ENCODE peak calls at places on chromosomes 2 and 18, in eight cellular contexts. One of them, this sample, is unnamed.

GRCh38 chr18:25786778-25787177 is 303.6 kb downstream of the SS18 start:
- DNase-seq in activated CD4-positive, alpha-beta memory T cell treated with anti-CD3 and anti-CD28 coated beads, Interleukin-2, amount 10 ng/mL, durations not matched to agents 7 days and 5 days: no peak
- DNase-seq in effector memory CD8-positive, alpha-beta T cell: no peak
- DNase-seq in NCI-H1105 treated with DMSO at 0.1 percent for 48 hours: no peak
- DNase-seq in right lobe of liver: no peak
- DNase-seq in D341Med: no peak
- DNase-seq in thoracic aorta: no peak
- DNase-seq in EL: peak; percentile 95
- DNase-seq in this sample: no peak

GRCh38 chr2:218017211-218018053 is 14.6 kb upstream of the TNS1 start:
- DNase-seq in effector memory CD8-positive, alpha-beta T cell: no peak
- DNase-seq in D341Med: no peak
- DNase-seq in NCI-H1105 treated with DMSO at 0.1 percent for 48 hours: no peak
- DNase-seq in thoracic aorta: no peak
- DNase-seq in right lobe of liver: no peak
- DNase-seq in activated CD4-positive, alpha-beta memory T cell treated with anti-CD3 and anti-CD28 coated beads, Interleukin-2, amount 10 ng/mL, durations not matched to agents 7 days and 5 days: no peak
- DNase-seq in EL: no peak
- DNase-seq in this sample: no peak

GRCh38 chr18:42192251-42193248 is 237.5 kb downstream of the PIK3C3 start:
- DNase-seq in thoracic aorta: no peak
- DNase-seq in EL: no peak
- DNase-seq in D341Med: no peak
- DNase-seq in effector memory CD8-positive, alpha-beta T cell: no peak
- DNase-seq in right lobe of liver: no peak
- DNase-seq in activated CD4-positive, alpha-beta memory T cell treated with anti-CD3 and anti-CD28 coated beads, Interleukin-2, amount 10 ng/mL, durations not matched to agents 7 days and 5 days: no peak
- DNase-seq in NCI-H1105 treated with DMSO at 0.1 percent for 48 hours: no peak
- DNase-seq in this sample: no peak

GRCh38 chr2:24793752-24794477 is 690 bp downstream of the CENPO start:
- DNase-seq in thoracic aorta: no peak
- DNase-seq in activated CD4-positive, alpha-beta memory T cell treated with anti-CD3 and anti-CD28 coated beads, Interleukin-2, amount 10 ng/mL, durations not matched to agents 7 days and 5 days: peak; percentile 28
- DNase-seq in EL: peak; percentile 49
- DNase-seq in NCI-H1105 treated with DMSO at 0.1 percent for 48 hours: peak; percentile 50
- DNase-seq in effector memory CD8-positive, alpha-beta T cell: no peak
- DNase-seq in right lobe of liver: no peak
- DNase-seq in D341Med: peak; percentile 48
- DNase-seq in this sample: peak; percentile 25

GRCh38 chr2:237662671-237663093 is 35.3 kb downstream of the LRRFIP1 start:
- DNase-seq in EL: peak; percentile 88
- DNase-seq in right lobe of liver: peak; percentile 95
- DNase-seq in NCI-H1105 treated with DMSO at 0.1 percent for 48 hours: peak; percentile 56
- DNase-seq in thoracic aorta: peak; percentile 91
- DNase-seq in activated CD4-positive, alpha-beta memory T cell treated with anti-CD3 and anti-CD28 coated beads, Interleukin-2, amount 10 ng/mL, durations not matched to agents 7 days and 5 days: peak; percentile 42
- DNase-seq in D341Med: peak; percentile 59
- DNase-seq in effector memory CD8-positive, alpha-beta T cell: peak; percentile 27
- DNase-seq in this sample: peak; percentile 29

GRCh38 chr2:119106301-119106897 is 52.2 kb downstream of the C1QL2 start:
- DNase-seq in right lobe of liver: peak; percentile 44
- DNase-seq in EL: peak; percentile 31
- DNase-seq in effector memory CD8-positive, alpha-beta T cell: no peak
- DNase-seq in thoracic aorta: no peak
- DNase-seq in D341Med: no peak
- DNase-seq in activated CD4-positive, alpha-beta memory T cell treated with anti-CD3 and anti-CD28 coated beads, Interleukin-2, amount 10 ng/mL, durations not matched to agents 7 days and 5 days: peak; percentile 42
- DNase-seq in NCI-H1105 treated with DMSO at 0.1 percent for 48 hours: no peak
- DNase-seq in this sample: no peak

GRCh38 chr2:216735086-216735485 is 39.7 kb upstream of the IGFBP5 start:
- DNase-seq in D341Med: no peak
- DNase-seq in activated CD4-positive, alpha-beta memory T cell treated with anti-CD3 and anti-CD28 coated beads, Interleukin-2, amount 10 ng/mL, durations not matched to agents 7 days and 5 days: no peak
- DNase-seq in NCI-H1105 treated with DMSO at 0.1 percent for 48 hours: no peak
- DNase-seq in right lobe of liver: no peak
- DNase-seq in effector memory CD8-positive, alpha-beta T cell: no peak
- DNase-seq in thoracic aorta: no peak
- DNase-seq in EL: no peak
- DNase-seq in this sample: peak; percentile 14

GRCh38 chr2:155391613-155392012 is 693.1 kb downstream of the KCNJ3 start:
- DNase-seq in right lobe of liver: no peak
- DNase-seq in activated CD4-positive, alpha-beta memory T cell treated with anti-CD3 and anti-CD28 coated beads, Interleukin-2, amount 10 ng/mL, durations not matched to agents 7 days and 5 days: no peak
- DNase-seq in EL: no peak
- DNase-seq in thoracic aorta: no peak
- DNase-seq in NCI-H1105 treated with DMSO at 0.1 percent for 48 hours: no peak
- DNase-seq in effector memory CD8-positive, alpha-beta T cell: no peak
- DNase-seq in D341Med: no peak
- DNase-seq in this sample: no peak

GRCh38 chr2:33129261-33129660 is 182.5 kb downstream of the LTBP1 start:
- DNase-seq in right lobe of liver: no peak
- DNase-seq in thoracic aorta: no peak
- DNase-seq in activated CD4-positive, alpha-beta memory T cell treated with anti-CD3 and anti-CD28 coated beads, Interleukin-2, amount 10 ng/mL, durations not matched to agents 7 days and 5 days: no peak
- DNase-seq in EL: no peak
- DNase-seq in D341Med: no peak
- DNase-seq in effector memory CD8-positive, alpha-beta T cell: no peak
- DNase-seq in NCI-H1105 treated with DMSO at 0.1 percent for 48 hours: no peak
- DNase-seq in this sample: no peak

GRCh38 chr2:187575081-187576067 is 21.1 kb upstream of the TFPI start:
- DNase-seq in EL: peak; percentile 39
- DNase-seq in D341Med: no peak
- DNase-seq in thoracic aorta: no peak
- DNase-seq in activated CD4-positive, alpha-beta memory T cell treated with anti-CD3 and anti-CD28 coated beads, Interleukin-2, amount 10 ng/mL, durations not matched to agents 7 days and 5 days: no peak
- DNase-seq in NCI-H1105 treated with DMSO at 0.1 percent for 48 hours: no peak
- DNase-seq in effector memory CD8-positive, alpha-beta T cell: no peak
- DNase-seq in right lobe of liver: no peak
- DNase-seq in this sample: no peak

GRCh38 chr2:46135936-46136335 is 161.3 kb upstream of the EPAS1 start:
- DNase-seq in D341Med: no peak
- DNase-seq in NCI-H1105 treated with DMSO at 0.1 percent for 48 hours: no peak
- DNase-seq in thoracic aorta: no peak
- DNase-seq in effector memory CD8-positive, alpha-beta T cell: no peak
- DNase-seq in right lobe of liver: no peak
- DNase-seq in activated CD4-positive, alpha-beta memory T cell treated with anti-CD3 and anti-CD28 coated beads, Interleukin-2, amount 10 ng/mL, durations not matched to agents 7 days and 5 days: no peak
- DNase-seq in EL: peak; percentile 72
- DNase-seq in this sample: no peak

GRCh38 chr2:84957771-84958134 is 13.2 kb upstream of the KCMF1 start:
- DNase-seq in D341Med: no peak
- DNase-seq in right lobe of liver: no peak
- DNase-seq in thoracic aorta: no peak
- DNase-seq in EL: no peak
- DNase-seq in activated CD4-positive, alpha-beta memory T cell treated with anti-CD3 and anti-CD28 coated beads, Interleukin-2, amount 10 ng/mL, durations not matched to agents 7 days and 5 days: no peak
- DNase-seq in effector memory CD8-positive, alpha-beta T cell: no peak
- DNase-seq in NCI-H1105 treated with DMSO at 0.1 percent for 48 hours: no peak
- DNase-seq in this sample: no peak

GRCh38 chr2:172588931-172589330 is 33.0 kb downstream of the PDK1 start:
- DNase-seq in right lobe of liver: no peak
- DNase-seq in thoracic aorta: no peak
- DNase-seq in activated CD4-positive, alpha-beta memory T cell treated with anti-CD3 and anti-CD28 coated beads, Interleukin-2, amount 10 ng/mL, durations not matched to agents 7 days and 5 days: no peak
- DNase-seq in D341Med: no peak
- DNase-seq in effector memory CD8-positive, alpha-beta T cell: no peak
- DNase-seq in NCI-H1105 treated with DMSO at 0.1 percent for 48 hours: no peak
- DNase-seq in EL: peak; percentile 12
- DNase-seq in this sample: no peak

GRCh38 chr18:37419866-37420265 is 145.7 kb downstream of the CELF4 start:
- DNase-seq in thoracic aorta: no peak
- DNase-seq in activated CD4-positive, alpha-beta memory T cell treated with anti-CD3 and anti-CD28 coated beads, Interleukin-2, amount 10 ng/mL, durations not matched to agents 7 days and 5 days: no peak
- DNase-seq in EL: no peak
- DNase-seq in NCI-H1105 treated with DMSO at 0.1 percent for 48 hours: no peak
- DNase-seq in right lobe of liver: no peak
- DNase-seq in effector memory CD8-positive, alpha-beta T cell: no peak
- DNase-seq in D341Med: no peak
- DNase-seq in this sample: no peak

GRCh38 chr2:12931211-12931844 is 214.6 kb downstream of the TRIB2 start:
- DNase-seq in EL: peak; percentile 50
- DNase-seq in NCI-H1105 treated with DMSO at 0.1 percent for 48 hours: peak; percentile 41
- DNase-seq in effector memory CD8-positive, alpha-beta T cell: no peak
- DNase-seq in right lobe of liver: no peak
- DNase-seq in thoracic aorta: no peak
- DNase-seq in D341Med: peak; percentile 62
- DNase-seq in activated CD4-positive, alpha-beta memory T cell treated with anti-CD3 and anti-CD28 coated beads, Interleukin-2, amount 10 ng/mL, durations not matched to agents 7 days and 5 days: no peak
- DNase-seq in this sample: no peak

GRCh38 chr18:45277870-45278269 is 337.4 kb upstream of the SLC14A2 start:
- DNase-seq in thoracic aorta: no peak
- DNase-seq in effector memory CD8-positive, alpha-beta T cell: no peak
- DNase-seq in D341Med: no peak
- DNase-seq in activated CD4-positive, alpha-beta memory T cell treated with anti-CD3 and anti-CD28 coated beads, Interleukin-2, amount 10 ng/mL, durations not matched to agents 7 days and 5 days: no peak
- DNase-seq in right lobe of liver: no peak
- DNase-seq in NCI-H1105 treated with DMSO at 0.1 percent for 48 hours: no peak
- DNase-seq in EL: no peak
- DNase-seq in this sample: no peak

GRCh38 chr18:50053142-50053541 is 141.8 kb downstream of the MYO5B start:
- DNase-seq in NCI-H1105 treated with DMSO at 0.1 percent for 48 hours: no peak
- DNase-seq in EL: no peak
- DNase-seq in effector memory CD8-positive, alpha-beta T cell: no peak
- DNase-seq in D341Med: no peak
- DNase-seq in thoracic aorta: no peak
- DNase-seq in right lobe of liver: no peak
- DNase-seq in activated CD4-positive, alpha-beta memory T cell treated with anti-CD3 and anti-CD28 coated beads, Interleukin-2, amount 10 ng/mL, durations not matched to agents 7 days and 5 days: no peak
- DNase-seq in this sample: no peak